ENCODE peak calls at places on chromosomes 1 and 21, in four cellular contexts. I is IMR-90, D is mammary epithelial cell, X is OCI-LY7. P is an unnamed sample.

GRCh38 chr1:151611288-151611790 is 511 bp upstream of the SNX27 start:
- DNase-seq in I (peak), D (peak), X (no peak), P (peak)

GRCh38 chr1:203340112-203340804 is 10.7 kb downstream of the FMOD start:
- DNase-seq in I (peak), D (peak), X (peak), P (peak)

GRCh38 chr21:46661211-46661625 is 25.7 kb downstream of the PRMT2 start:
- DNase-seq in I (peak), D (peak), X (peak), P (peak)

GRCh38 chr1:230370109-230370508 is 56.0 kb downstream of the PGBD5 start:
- DNase-seq in I (no peak), D (no peak), X (no peak), P (no peak)

GRCh38 chr1:119367332-119368124 is 1.1 kb upstream of the HAO2 start:
- DNase-seq in I (peak), D (peak), X (peak), P (peak)

GRCh38 chr1:46343351-46343695 is 2.7 kb downstream of the NSUN4 start:
- DNase-seq in I (no peak), D (no peak), X (no peak), P (no peak)

GRCh38 chr1:193462629-193463320 is 276.4 kb upstream of the B3GALT2 start:
- DNase-seq in I (peak), D (peak), X (peak), P (peak)

GRCh38 chr1:44775930-44776748 is 799 bp downstream of the RPS8 start:
- DNase-seq in I (no peak), D (peak), X (peak), P (peak)

GRCh38 chr1:109877320-109877771 is 33.3 kb upstream of the CSF1 start:
- DNase-seq in I (peak), D (peak), X (no peak), P (peak)

GRCh38 chr1:165877940-165878556 is 50.6 kb downstream of the UCK2 start:
- DNase-seq in I (no peak), D (no peak), X (peak), P (no peak)

GRCh38 chr1:108533351-108534083 is 26.4 kb upstream of the EEIG2 start:
- DNase-seq in I (no peak), D (peak), X (no peak), P (no peak)
- H2AFZ ChIP-seq in I (no peak), D (peak), X (peak), P (no peak)

DNA sequence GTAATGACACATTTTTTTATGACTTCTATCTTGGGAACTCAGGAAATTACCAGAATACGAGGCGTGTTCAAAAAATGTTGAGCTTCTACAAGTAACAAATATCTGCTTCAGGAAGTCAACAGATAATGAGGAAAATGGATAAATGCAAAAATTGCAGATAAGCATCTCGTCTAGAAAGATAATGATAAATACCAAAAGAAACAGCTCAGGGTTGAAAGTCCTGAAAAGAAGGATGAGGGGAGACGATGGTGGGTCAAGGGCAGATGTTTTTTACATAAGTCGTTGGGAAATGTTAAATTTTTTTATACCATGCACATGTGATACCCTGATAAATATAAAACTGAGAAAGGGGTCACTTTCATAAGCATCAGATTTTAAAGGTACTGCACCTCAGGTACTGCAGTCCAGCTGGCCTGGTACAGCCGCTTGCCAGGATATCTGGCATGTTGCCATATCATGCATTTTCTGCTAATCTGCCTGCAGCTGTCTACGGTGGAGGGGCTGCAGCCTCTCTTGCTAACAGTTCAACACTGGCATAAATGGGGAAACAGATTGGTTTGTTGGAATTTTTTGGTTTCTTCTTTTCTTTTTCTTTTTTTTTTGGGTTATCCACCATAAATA is 71.6 kb downstream of the MIS18A start:
- DNase-seq in I (no peak), D (no peak), X (no peak), P (no peak)
- H2AFZ ChIP-seq in I (no peak), D (no peak), X (no peak), P (no peak)

DNA sequence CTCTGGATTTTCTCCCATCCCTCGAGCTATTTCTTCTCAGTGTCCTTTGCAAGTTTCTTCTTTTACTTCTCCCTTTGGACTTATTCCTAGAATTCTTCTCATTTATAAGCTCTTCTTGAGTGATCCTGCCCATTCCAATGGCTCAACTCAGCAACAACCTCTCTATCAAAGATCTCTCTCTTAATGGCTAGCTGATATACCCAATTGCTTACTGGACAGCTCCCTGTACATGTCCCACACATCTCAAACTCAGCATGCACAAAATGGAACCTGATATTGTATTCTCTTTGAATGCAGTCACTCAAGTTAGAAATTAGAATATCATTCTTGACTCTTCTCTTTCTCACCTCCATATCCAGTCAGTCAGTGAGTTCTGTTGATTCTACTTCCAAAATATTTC is 48.6 kb downstream of the SLC25A24 start:
- DNase-seq in I (no peak), D (no peak), X (no peak), P (no peak)
- H2AFZ ChIP-seq in I (no peak), D (no peak), X (no peak), P (no peak)

GRCh38 chr1:17228619-17229018 is 20.3 kb upstream of the PADI3 start:
- DNase-seq in I (no peak), D (no peak), X (no peak), P (no peak)

GRCh38 chr1:17230671-17231310 is 18.1 kb upstream of the PADI3 start:
- DNase-seq in I (no peak), D (no peak), X (no peak), P (no peak)

GRCh38 chr1:17230106-17230505 is 18.8 kb upstream of the PADI3 start:
- DNase-seq in I (no peak), D (no peak), X (no peak), P (no peak)

GRCh38 chr1:17227358-17227915 is 21.5 kb upstream of the PADI3 start:
- DNase-seq in I (no peak), D (no peak), X (no peak), P (no peak)

DNA sequence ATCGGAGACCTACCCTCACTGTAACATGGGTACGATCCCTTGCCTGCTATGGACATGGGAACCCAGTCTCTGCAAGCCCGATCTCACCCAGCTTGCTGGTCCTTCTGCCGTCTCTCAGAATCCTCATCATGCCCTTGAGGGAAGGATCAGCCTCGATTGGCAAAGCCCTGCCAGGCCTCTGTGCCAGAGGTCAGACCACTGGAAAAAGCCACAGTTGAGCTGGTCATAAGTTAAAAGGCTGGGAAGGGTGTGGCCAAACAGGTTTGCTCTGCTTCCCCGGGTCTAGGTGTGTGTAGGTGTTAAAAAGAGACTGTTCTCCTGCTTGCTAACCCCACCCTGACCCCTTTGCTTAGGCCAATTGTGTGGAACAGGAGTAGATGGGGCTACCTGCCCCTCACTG is 19.5 kb upstream of the PADI3 start:
- DNase-seq in I (no peak), D (peak), X (no peak), P (no peak)
- H2AFZ ChIP-seq in I (no peak), D (peak), X (no peak), P (no peak)

DNA sequence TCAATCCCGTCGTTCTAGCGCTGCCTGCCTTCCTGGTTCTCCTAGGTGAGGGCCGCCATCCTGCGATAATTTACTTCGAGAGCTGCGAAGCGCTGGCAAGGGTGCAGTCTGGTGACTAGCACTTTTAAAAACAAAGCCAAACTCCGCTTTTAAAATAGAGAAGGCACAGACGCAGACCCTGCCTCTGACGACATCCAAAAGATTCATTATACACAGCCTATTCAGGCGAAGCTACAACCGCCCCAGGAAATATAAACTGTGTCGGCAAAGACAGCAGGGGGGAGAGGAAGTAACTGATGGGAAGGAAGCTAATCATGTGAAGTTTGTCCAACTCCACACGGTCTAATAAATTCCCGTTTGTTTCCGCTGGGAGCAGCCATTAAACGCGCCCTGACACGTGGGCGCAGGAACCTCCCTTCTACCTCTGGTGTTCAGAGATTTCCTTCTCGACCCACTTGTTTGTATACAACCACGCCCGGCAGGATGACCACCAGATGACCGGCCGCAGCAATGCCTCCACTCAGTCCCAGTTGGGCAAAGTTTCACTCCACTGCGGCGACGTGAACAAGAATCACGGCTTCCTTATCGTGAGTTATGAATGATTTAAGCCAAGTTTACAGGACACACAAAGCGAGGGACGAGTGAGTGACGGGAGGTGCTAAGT is 1.3 kb downstream of the GNG12 start:
- DNase-seq in I (peak), D (peak), X (no peak), P (peak)
- H2AFZ ChIP-seq in I (peak), D (peak), X (no peak), P (no peak)

GRCh38 chr21:44999428-44999971 is 59.7 kb downstream of the SLX9 start:
- DNase-seq in I (no peak), D (no peak), X (no peak), P (no peak)

GRCh38 chr21:44999972-45000636 is 60.3 kb downstream of the SLX9 start:
- DNase-seq in I (no peak), D (peak), X (no peak), P (no peak)

GRCh38 chr21:45000637-45001133 is 60.9 kb downstream of the SLX9 start:
- DNase-seq in I (no peak), D (no peak), X (no peak), P (no peak)

GRCh38 chr21:45002381-45003204 is 62.8 kb downstream of the SLX9 start:
- DNase-seq in I (no peak), D (no peak), X (no peak), P (no peak)

GRCh38 chr21:45001134-45002095 is 61.6 kb downstream of the SLX9 start:
- DNase-seq in I (peak), D (peak), X (no peak), P (peak)
- H2AFZ ChIP-seq in I (peak), D (peak), X (no peak), P (no peak)